ENCODE peak calls at places on chromosomes 6 and 20, in five cellular contexts. One of them, this sample, is unnamed.

GRCh38 chr6:53746442-53747103 is 48.2 kb upstream of the LRRC1 start:
- DNase-seq in lower leg skin: no peak
- DNase-seq in progenitor cell of endocrine pancreas: no peak
- DNase-seq in T follicular helper cell: no peak
- DNase-seq in stimulated activated CD4-positive, alpha-beta T cell treated with anti-CD3 and anti-CD28 coated beads, TNF-alpha, amount 100 ng/mL, for 24 hours: no peak
- DNase-seq in this sample: no peak

GRCh38 chr6:32110632-32111031 is 1.5 kb upstream of the TNXB start:
- DNase-seq in lower leg skin: no peak
- DNase-seq in progenitor cell of endocrine pancreas: no peak
- DNase-seq in T follicular helper cell: no peak
- DNase-seq in stimulated activated CD4-positive, alpha-beta T cell treated with anti-CD3 and anti-CD28 coated beads, TNF-alpha, amount 100 ng/mL, for 24 hours: no peak
- DNase-seq in this sample: no peak

GRCh38 chr20:46367967-46368901 is 38.2 kb downstream of the ELMO2 start:
- DNase-seq in lower leg skin: no peak
- DNase-seq in progenitor cell of endocrine pancreas: no peak
- DNase-seq in T follicular helper cell: no peak
- DNase-seq in stimulated activated CD4-positive, alpha-beta T cell treated with anti-CD3 and anti-CD28 coated beads, TNF-alpha, amount 100 ng/mL, for 24 hours: no peak
- DNase-seq in this sample: no peak

GRCh38 chr6:18451756-18452155 is 64.6 kb downstream of the RNF144B start:
- DNase-seq in lower leg skin: no peak
- DNase-seq in progenitor cell of endocrine pancreas: no peak
- DNase-seq in T follicular helper cell: no peak
- DNase-seq in stimulated activated CD4-positive, alpha-beta T cell treated with anti-CD3 and anti-CD28 coated beads, TNF-alpha, amount 100 ng/mL, for 24 hours: no peak
- DNase-seq in this sample: no peak

GRCh38 chr6:110214338-110214737 is 34.1 kb downstream of the CDC40 start:
- DNase-seq in lower leg skin: no peak
- DNase-seq in progenitor cell of endocrine pancreas: no peak
- DNase-seq in T follicular helper cell: no peak
- DNase-seq in stimulated activated CD4-positive, alpha-beta T cell treated with anti-CD3 and anti-CD28 coated beads, TNF-alpha, amount 100 ng/mL, for 24 hours: no peak
- DNase-seq in this sample: no peak

GRCh38 chr20:57663681-57664451 is 43.6 kb upstream of the ZBP1 start:
- DNase-seq in lower leg skin: peak; percentile 83
- DNase-seq in progenitor cell of endocrine pancreas: no peak
- DNase-seq in T follicular helper cell: no peak
- DNase-seq in stimulated activated CD4-positive, alpha-beta T cell treated with anti-CD3 and anti-CD28 coated beads, TNF-alpha, amount 100 ng/mL, for 24 hours: no peak
- DNase-seq in this sample: no peak

GRCh38 chr20:9397928-9398327 is 116.5 kb upstream of the LAMP5 start:
- DNase-seq in lower leg skin: no peak
- DNase-seq in progenitor cell of endocrine pancreas: no peak
- DNase-seq in T follicular helper cell: no peak
- DNase-seq in stimulated activated CD4-positive, alpha-beta T cell treated with anti-CD3 and anti-CD28 coated beads, TNF-alpha, amount 100 ng/mL, for 24 hours: no peak
- DNase-seq in this sample: no peak

GRCh38 chr20:20843982-20844381 is 131.5 kb upstream of the RALGAPA2 start:
- DNase-seq in lower leg skin: no peak
- DNase-seq in progenitor cell of endocrine pancreas: no peak
- DNase-seq in T follicular helper cell: no peak
- DNase-seq in stimulated activated CD4-positive, alpha-beta T cell treated with anti-CD3 and anti-CD28 coated beads, TNF-alpha, amount 100 ng/mL, for 24 hours: no peak
- DNase-seq in this sample: no peak

GRCh38 chr6:107673076-107673494 is 151.0 kb downstream of the SCML4 start:
- DNase-seq in lower leg skin: no peak
- DNase-seq in progenitor cell of endocrine pancreas: no peak
- DNase-seq in T follicular helper cell: no peak
- DNase-seq in stimulated activated CD4-positive, alpha-beta T cell treated with anti-CD3 and anti-CD28 coated beads, TNF-alpha, amount 100 ng/mL, for 24 hours: no peak
- DNase-seq in this sample: no peak

GRCh38 chr20:41776450-41776849 is 158.3 kb upstream of the CHD6 start:
- DNase-seq in lower leg skin: no peak
- DNase-seq in progenitor cell of endocrine pancreas: no peak
- DNase-seq in T follicular helper cell: no peak
- DNase-seq in stimulated activated CD4-positive, alpha-beta T cell treated with anti-CD3 and anti-CD28 coated beads, TNF-alpha, amount 100 ng/mL, for 24 hours: no peak
- DNase-seq in this sample: no peak